ENCODE peak calls at places on chromosomes 5 and 9, in seven cellular contexts. Z, Y, S, G, B, N and F are unnamed samples.

GRCh38 chr5:58937031-58937681 is 354.3 kb downstream of the RAB3C start:
- DNase-seq in G (no peak), Y (no peak), S (no peak), B (no peak), N (no peak), Z (no peak), F (no peak)

GRCh38 chr5:77015938-77016569 is 14.2 kb upstream of the AGGF1 start:
- DNase-seq in Y (no peak), N (no peak), B (peak), S (peak), G (no peak), Z (no peak), F (peak)

GRCh38 chr5:14036514-14036913 is 92.0 kb upstream of the DNAH5 start:
- DNase-seq in B (peak), Z (no peak), G (no peak), Y (no peak), N (no peak), S (no peak), F (no peak)

GRCh38 chr9:130871395-130872057 is 25.1 kb downstream of the QRFP start:
- DNase-seq in Y (no peak), N (no peak), G (no peak), S (no peak), B (no peak), Z (no peak), F (no peak)

GRCh38 chr5:134038143-134038542 is 33.4 kb upstream of the VDAC1 start:
- DNase-seq in Y (no peak), Z (no peak), B (no peak), G (no peak), S (no peak), N (no peak), F (no peak)

GRCh38 chr9:121654497-121655140 is 3.2 kb downstream of the DAB2IP start:
- DNase-seq in S (no peak), G (no peak), B (no peak), Y (no peak), Z (no peak), N (no peak), F (no peak)

GRCh38 chr9:123418052-123418430 is 62.0 kb downstream of the CRB2 start:
- DNase-seq in Z (no peak), N (no peak), S (no peak), G (no peak), B (no peak), Y (no peak), F (no peak)

GRCh38 chr5:175610898-175611297 is 47.0 kb upstream of the HRH2 start:
- DNase-seq in B (no peak), Z (no peak), N (no peak), S (no peak), Y (no peak), G (no peak), F (no peak)

GRCh38 chr5:9212605-9213004 is 333.3 kb downstream of the SEMA5A start:
- DNase-seq in G (no peak), Y (no peak), S (no peak), B (no peak), N (no peak), Z (no peak), F (no peak)

GRCh38 chr5:133698646-133699526 is 86.5 kb upstream of the FSTL4 start:
- DNase-seq in Z (no peak), N (no peak), S (no peak), Y (no peak), B (no peak), G (no peak), F (no peak)

GRCh38 chr5:110917161-110917875 is 154.2 kb upstream of the TSLP start:
- DNase-seq in N (no peak), Z (no peak), B (peak), Y (no peak), S (no peak), G (no peak), F (no peak)

GRCh38 chr9:137189297-137190295 is 1.1 kb downstream of the SSNA1 start:
- DNase-seq in Y (no peak), B (no peak), Z (no peak), G (no peak), S (no peak), N (no peak), F (no peak)

GRCh38 chr9:32989651-32990050 is 11.8 kb downstream of the APTX start:
- DNase-seq in N (no peak), G (no peak), Y (no peak), B (peak), S (no peak), Z (no peak), F (no peak)